ENCODE peak calls at places on chromosome 3, in five cellular contexts. Y is GM23248, N is HCT116, A is neural progenitor cell, B is SK-N-SH. S is an unnamed sample.

GRCh38 chr3:117399311-117400068 is 689.9 kb downstream of the TUSC7 start:
- DNase-seq in Y (peak), N (no peak), B (no peak), A (peak), S (no peak)

GRCh38 chr3:172404237-172404962 is 43.9 kb downstream of the GHSR start:
- DNase-seq in N (no peak), B (no peak), A (no peak), Y (no peak), S (no peak)

GRCh38 chr3:123467051-123467450 is 18.2 kb upstream of the ADCY5 start:
- DNase-seq in N (no peak), B (no peak), Y (no peak), A (no peak), S (no peak)

GRCh38 chr3:159733194-159733860 is 255.3 kb upstream of the IL12A start:
- DNase-seq in N (no peak), A (peak), B (no peak), Y (peak), S (no peak)

GRCh38 chr3:89025185-89025584 is 82.2 kb upstream of the EPHA3 start:
- DNase-seq in Y (peak), A (peak), N (no peak), B (no peak), S (no peak)

GRCh38 chr3:151315136-151315535 is 1.5 kb downstream of the GPR87 start:
- DNase-seq in B (no peak), Y (peak), N (no peak), A (no peak), S (no peak)

GRCh38 chr3:51371943-51372557 is 13.0 kb upstream of the MANF start:
- DNase-seq in B (peak), N (peak), Y (peak), A (peak), S (peak)

GRCh38 chr3:115876860-115877646 is 253.7 kb downstream of the GAP43 start:
- DNase-seq in N (no peak), Y (peak), B (no peak), A (no peak), S (no peak)

GRCh38 chr3:150547045-150547753 is 612 bp downstream of the EIF2A start:
- DNase-seq in B (no peak), A (no peak), Y (peak), N (no peak), S (peak)

GRCh38 chr3:99118381-99118780 is 216.9 kb upstream of the DCBLD2 start:
- DNase-seq in N (no peak), Y (peak), B (no peak), A (no peak), S (no peak)

GRCh38 chr3:127104586-127104985 is 88.3 kb upstream of the PRR23E start:
- DNase-seq in Y (no peak), N (no peak), B (no peak), A (no peak), S (no peak)

GRCh38 chr3:24199775-24200247 is 254.7 kb downstream of the NR1D2 start:
- DNase-seq in B (peak), Y (peak), A (no peak), N (no peak), S (no peak)

GRCh38 chr3:108468577-108468976 is 41.8 kb downstream of the MYH15 start:
- DNase-seq in A (no peak), N (no peak), Y (no peak), B (no peak), S (no peak)
- TF ChIP-seq EZH2phosphoT487 in A (no peak), N (no peak), Y (no peak), B (no peak), S (no peak)

GRCh38 chr3:45071075-45071474 is 45.0 kb downstream of the CLEC3B start:
- DNase-seq in B (no peak), N (no peak), Y (no peak), A (no peak), S (no peak)
- TF ChIP-seq EZH2phosphoT487 in B (no peak), N (no peak), Y (no peak), A (no peak), S (no peak)

GRCh38 chr3:105611304-105612192 is 244.8 kb downstream of the ALCAM start:
- DNase-seq in B (no peak), Y (no peak), N (peak), A (no peak), S (peak)
- TF ChIP-seq EZH2phosphoT487 in B (no peak), Y (no peak), N (no peak), A (no peak), S (no peak)

DNA sequence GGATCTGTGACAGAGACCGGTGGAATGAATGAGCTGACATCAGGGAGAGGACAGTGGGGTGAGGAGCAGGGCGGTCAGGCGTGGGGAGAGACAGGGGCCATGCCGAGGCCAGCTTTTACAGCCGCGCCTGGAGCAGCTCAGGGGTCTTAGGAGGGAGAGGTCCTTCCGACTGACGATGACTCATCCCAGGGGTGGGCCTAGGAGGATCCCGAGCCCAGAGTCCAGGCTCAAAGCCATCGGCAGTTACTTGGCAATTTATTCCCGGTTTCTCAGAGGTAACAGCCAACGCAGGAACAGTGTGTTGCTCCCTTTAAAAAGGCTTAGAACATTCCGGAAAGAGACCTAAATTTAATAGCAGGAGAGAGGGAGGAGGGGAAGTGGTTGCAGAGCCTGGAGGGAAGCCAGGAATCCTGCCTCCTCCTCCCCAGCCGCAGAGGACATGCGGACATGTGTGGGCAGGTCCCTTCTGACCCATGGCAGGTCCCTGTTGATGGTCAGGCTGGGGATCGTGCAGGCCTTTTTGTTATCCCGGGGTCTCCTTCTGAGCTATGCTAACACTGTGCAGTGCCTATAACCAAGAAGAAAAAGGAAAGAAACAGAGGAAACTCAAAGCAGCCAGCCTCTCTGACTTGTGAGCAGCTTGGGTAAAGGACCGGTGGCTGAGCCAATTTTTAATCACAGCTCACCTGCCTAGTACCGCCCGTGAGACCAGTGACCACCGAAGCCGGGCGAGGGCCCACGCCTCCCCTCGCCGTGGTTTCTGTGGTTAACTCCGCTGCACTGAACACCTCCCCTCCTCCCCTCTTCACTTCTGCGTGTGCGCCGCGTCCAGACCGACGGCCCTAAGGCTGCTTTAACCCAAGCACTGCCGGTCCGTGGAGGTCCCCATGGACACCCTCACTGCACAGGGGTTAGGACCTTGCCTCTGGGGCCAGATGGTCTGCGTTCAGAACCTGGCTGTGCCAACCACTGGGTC is 392.4 kb upstream of the PROK2 start:
- DNase-seq in Y (peak), A (no peak), N (no peak), B (no peak), S (peak)
- TF ChIP-seq EZH2phosphoT487 in Y (no peak), A (no peak), N (no peak), B (no peak), S (no peak)

GRCh38 chr3:14451844-14452533 is 49.6 kb downstream of the SLC6A6 start:
- DNase-seq in Y (peak), N (no peak), B (no peak), A (no peak), S (peak)
- TF ChIP-seq EZH2phosphoT487 in Y (no peak), N (no peak), B (no peak), A (no peak), S (no peak)

GRCh38 chr3:50226888-50227389 is 9.1 kb upstream of the GNAI2 start:
- DNase-seq in B (no peak), N (peak), Y (peak), A (no peak), S (no peak)
- TF ChIP-seq EZH2phosphoT487 in B (no peak), N (no peak), Y (no peak), A (peak), S (no peak)

DNA sequence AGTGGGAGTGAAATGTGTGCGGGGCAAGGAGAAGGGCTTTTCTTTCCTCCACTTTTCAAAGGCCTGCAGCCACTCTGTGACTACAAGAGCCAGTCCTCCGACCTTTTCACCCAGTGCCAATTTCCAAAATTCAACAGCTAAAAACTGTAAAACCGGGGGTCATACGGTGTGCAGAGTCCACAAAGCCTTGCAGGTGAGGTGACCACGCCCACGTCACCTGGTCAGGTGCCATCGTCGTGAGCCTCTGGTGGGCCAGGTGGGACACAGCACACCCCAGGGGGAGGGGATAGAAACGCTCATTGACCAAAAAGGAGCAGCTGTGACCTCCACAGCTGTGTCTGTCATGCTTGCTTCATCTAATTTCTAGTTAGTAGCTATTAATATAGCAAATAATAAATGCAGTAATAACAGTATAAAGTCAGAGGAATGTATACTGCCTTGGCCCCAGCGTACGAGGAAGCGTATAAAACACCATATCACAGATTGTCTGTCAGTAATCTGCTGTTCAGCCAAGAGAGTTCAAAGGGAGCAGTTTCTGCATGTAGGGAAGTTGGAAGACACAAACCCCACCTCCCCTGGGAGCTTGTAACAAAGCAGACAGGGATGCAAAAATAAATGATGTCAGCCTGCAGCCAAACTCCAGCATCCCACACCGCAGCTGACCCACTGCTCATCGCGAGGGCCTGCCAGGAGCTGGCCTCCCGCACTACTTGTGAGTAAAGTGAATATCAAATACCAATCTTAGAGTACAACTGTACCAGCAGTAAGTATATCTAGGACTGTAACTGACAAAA is 86.7 kb downstream of the VGLL4 start:
- DNase-seq in A (no peak), N (no peak), B (no peak), Y (peak), S (no peak)
- TF ChIP-seq EZH2phosphoT487 in A (no peak), N (no peak), B (no peak), Y (no peak), S (no peak)

GRCh38 chr3:57079221-57079831 is 18.9 kb downstream of the SPATA12 start:
- DNase-seq in Y (peak), B (peak), A (peak), N (no peak), S (peak)
- TF ChIP-seq EZH2phosphoT487 in Y (no peak), B (no peak), A (no peak), N (no peak), S (no peak)

DNA sequence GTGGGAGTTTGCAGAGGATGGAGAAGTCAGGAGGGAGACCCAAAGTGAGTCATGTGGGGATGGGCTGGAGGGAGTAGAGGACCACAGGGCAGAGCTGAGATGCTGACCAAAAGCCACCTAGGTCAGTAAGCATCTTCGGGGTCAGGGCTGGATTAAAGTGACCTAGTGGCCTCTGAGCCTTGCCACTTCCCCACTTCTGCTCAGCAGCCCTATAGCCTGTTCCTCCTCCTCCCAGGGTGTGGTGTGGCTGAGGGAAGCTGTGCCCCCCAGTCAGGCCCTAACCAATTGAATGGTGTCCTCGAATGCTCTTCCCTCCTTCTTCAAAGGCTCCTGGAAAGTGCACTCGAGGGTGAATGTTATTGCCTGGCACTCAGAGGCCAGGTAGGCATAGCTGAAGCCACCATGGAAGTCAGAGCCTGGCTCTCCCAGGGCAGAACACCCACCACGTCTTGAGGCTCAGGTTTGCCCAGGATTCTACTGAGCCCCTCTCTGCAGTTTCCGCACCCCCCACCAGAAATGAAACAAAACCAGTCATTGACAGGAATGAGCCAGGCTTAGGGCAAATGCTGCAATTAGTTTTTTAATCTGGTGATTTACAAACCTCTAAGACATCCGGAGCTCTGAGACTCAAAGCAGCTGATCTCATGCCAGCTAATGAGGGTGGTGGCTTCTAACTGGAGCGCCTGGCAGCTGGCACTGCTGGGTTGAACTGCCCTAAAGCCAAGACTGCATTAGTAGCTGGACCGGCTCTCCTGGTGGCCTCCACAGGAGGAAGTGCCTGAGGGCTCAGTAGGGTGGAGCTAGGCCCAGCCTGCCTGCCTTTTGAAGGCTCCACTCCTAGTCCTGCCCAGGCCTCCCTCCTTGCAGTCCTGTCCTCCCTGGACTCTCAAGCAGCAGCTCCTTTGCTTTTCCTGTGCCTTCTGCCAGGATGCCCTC is 25.9 kb upstream of the VIPR1 start:
- DNase-seq in N (no peak), B (peak), Y (peak), A (no peak), S (peak)
- TF ChIP-seq EZH2phosphoT487 in N (no peak), B (no peak), Y (no peak), A (no peak), S (no peak)